ENCODE peak calls at places on chromosomes 13 and 19, in eight cellular contexts. P is NCI-H2029; O is effector memory CD8-positive, alpha-beta T cell; N is stimulated activated CD8-positive, alpha-beta memory T cell treated with anti-CD3 and anti-CD28 coated beads, Interleukin-2, amount 100 ng/mL, for 48 hours; S is stomach; A is left colon; C is activated naive CD4-positive, alpha-beta T cell treated with anti-CD3 and anti-CD28 coated beads, Interleukin-2, amount 10 ng/mL, durations not matched to agents 7 days and 5 days; R is progenitor cell of endocrine pancreas. H is an unnamed sample.

GRCh38 chr13:102220681-102221228 is 181.1 kb downstream of the FGF14 start:
- DNase-seq in N (no peak), S (no peak), O (no peak), P (no peak), R (no peak), C (no peak), A (no peak), H (no peak)

GRCh38 chr19:5131866-5132561 is 163.1 kb downstream of the KDM4B start:
- DNase-seq in N (no peak), A (no peak), C (no peak), O (no peak), P (peak; percentile 24), R (peak; percentile 40), S (no peak), H (no peak)

GRCh38 chr19:14775855-14776254 is 2.5 kb downstream of the ADGRE2 start:
- DNase-seq in P (no peak), N (no peak), A (no peak), O (no peak), C (no peak), S (peak; percentile 30), R (no peak), H (no peak)

GRCh38 chr19:33199441-33200265 is 5.5 kb downstream of the LRP3 start:
- DNase-seq in P (no peak), S (no peak), C (no peak), A (no peak), R (no peak), O (no peak), N (no peak), H (no peak)

GRCh38 chr13:46687810-46688209 is 109.2 kb downstream of the ESD start:
- DNase-seq in R (no peak), O (no peak), P (no peak), S (no peak), A (no peak), N (no peak), C (no peak), H (no peak)

GRCh38 chr19:46350758-46351159 is 3.9 kb downstream of the PPP5C start:
- DNase-seq in C (peak; percentile 49), N (no peak), S (no peak), A (no peak), R (no peak), P (no peak), O (no peak), H (no peak)

GRCh38 chr19:35212241-35212640 is 16.3 kb downstream of the FAM187B start:
- DNase-seq in O (no peak), P (no peak), C (no peak), N (no peak), S (no peak), R (no peak), A (no peak), H (no peak)

GRCh38 chr13:66992183-66992582 is 238.0 kb downstream of the PCDH9 start:
- DNase-seq in C (no peak), S (no peak), P (no peak), R (no peak), O (no peak), N (no peak), A (no peak), H (no peak)

GRCh38 chr13:67619987-67620386 is 389.9 kb upstream of the PCDH9 start:
- DNase-seq in O (no peak), R (no peak), N (no peak), P (no peak), A (no peak), C (no peak), S (no peak), H (no peak)

GRCh38 chr13:50867641-50867952 is 24.1 kb upstream of the DLEU7 start:
- DNase-seq in O (no peak), P (no peak), N (no peak), C (no peak), A (no peak), R (no peak), S (no peak), H (no peak)

GRCh38 chr19:55210120-55210493 is 806 bp upstream of the PTPRH start:
- DNase-seq in O (no peak), C (no peak), N (no peak), R (no peak), P (peak; percentile 85), S (peak; percentile 48), A (no peak), H (peak; percentile 36)

GRCh38 chr19:29263305-29264080 is 50.5 kb upstream of the UQCRFS1 start:
- DNase-seq in R (peak; percentile 46), N (peak; percentile 43), S (peak; percentile 47), A (no peak), O (peak; percentile 73), C (peak; percentile 69), P (no peak), H (no peak)

GRCh38 chr19:10553943-10554381 is 10.3 kb downstream of the ATG4D start:
- DNase-seq in S (peak; percentile 29), N (no peak), C (peak; percentile 84), A (no peak), O (peak; percentile 63), P (no peak), R (no peak), H (no peak)

GRCh38 chr13:110712081-110712848 is 1.2 kb upstream of the ING1 start:
- DNase-seq in P (peak; percentile 92), R (peak; percentile 78), A (peak; percentile 84), C (peak; percentile 85), O (no peak), N (peak; percentile 73), S (peak; percentile 89), H (peak; percentile 77)

GRCh38 chr19:3499738-3500428 is 591 bp downstream of the DOHH start:
- DNase-seq in A (no peak), S (no peak), R (no peak), C (no peak), O (no peak), P (no peak), N (no peak), H (no peak)

GRCh38 chr13:114309806-114310410 is 4.4 kb upstream of the CHAMP1 start:
- DNase-seq in S (no peak), P (no peak), C (no peak), N (no peak), R (no peak), A (no peak), O (no peak), H (no peak)